ENCODE peak calls at places on chromosomes 7 and 10, in six cellular contexts. One of them, this sample, is unnamed.

GRCh38 chr7:70619130-70619529 is 512.8 kb upstream of the GALNT17 start:
- DNase-seq in trophoblast cell: no peak
- DNase-seq in neuronal stem cell: no peak
- DNase-seq in mesenchymal stem cell: no peak
- DNase-seq in H9: no peak
- DNase-seq in H1: peak
- DNase-seq in this sample: no peak

GRCh38 chr7:96306385-96307125 is 15.3 kb downstream of the SLC25A13 start:
- DNase-seq in H1: no peak
- DNase-seq in neuronal stem cell: no peak
- DNase-seq in trophoblast cell: no peak
- DNase-seq in H9: no peak
- DNase-seq in mesenchymal stem cell: no peak
- DNase-seq in this sample: no peak

GRCh38 chr10:13961096-13961495 is 369.6 kb downstream of the FRMD4A start:
- DNase-seq in neuronal stem cell: no peak
- DNase-seq in trophoblast cell: peak
- DNase-seq in H9: no peak
- DNase-seq in mesenchymal stem cell: peak
- DNase-seq in H1: no peak
- DNase-seq in this sample: peak

GRCh38 chr7:44633254-44634186 is 27.1 kb downstream of the OGDH start:
- DNase-seq in neuronal stem cell: no peak
- DNase-seq in mesenchymal stem cell: peak
- DNase-seq in H1: no peak
- DNase-seq in H9: no peak
- DNase-seq in trophoblast cell: no peak
- DNase-seq in this sample: peak

GRCh38 chr10:101571573-101571925 is 16.5 kb downstream of the POLL start:
- DNase-seq in mesenchymal stem cell: no peak
- DNase-seq in H1: no peak
- DNase-seq in H9: no peak
- DNase-seq in neuronal stem cell: no peak
- DNase-seq in trophoblast cell: no peak
- DNase-seq in this sample: no peak

GRCh38 chr10:62457196-62457595 is 83.0 kb downstream of the ZNF365 start:
- DNase-seq in H1: no peak
- DNase-seq in neuronal stem cell: no peak
- DNase-seq in trophoblast cell: no peak
- DNase-seq in H9: no peak
- DNase-seq in mesenchymal stem cell: no peak
- DNase-seq in this sample: no peak

GRCh38 chr7:99201027-99201426 is 6.9 kb downstream of the KPNA7 start:
- DNase-seq in trophoblast cell: peak
- DNase-seq in neuronal stem cell: no peak
- DNase-seq in H9: no peak
- DNase-seq in mesenchymal stem cell: peak
- DNase-seq in H1: no peak
- DNase-seq in this sample: peak

GRCh38 chr7:86485842-86486241 is 157.9 kb upstream of the GRM3 start:
- DNase-seq in H9: no peak
- DNase-seq in mesenchymal stem cell: no peak
- DNase-seq in H1: no peak
- DNase-seq in neuronal stem cell: peak
- DNase-seq in trophoblast cell: no peak
- DNase-seq in this sample: no peak

GRCh38 chr7:36064676-36065075 is 88.4 kb upstream of the EEPD1 start:
- DNase-seq in H9: no peak
- DNase-seq in mesenchymal stem cell: no peak
- DNase-seq in trophoblast cell: no peak
- DNase-seq in neuronal stem cell: no peak
- DNase-seq in H1: no peak
- DNase-seq in this sample: no peak

GRCh38 chr10:125375210-125375609 is 214.8 kb upstream of the CTBP2 start:
- DNase-seq in H9: no peak
- DNase-seq in trophoblast cell: no peak
- DNase-seq in mesenchymal stem cell: no peak
- DNase-seq in H1: no peak
- DNase-seq in neuronal stem cell: no peak
- DNase-seq in this sample: peak

GRCh38 chr10:107341281-107341680 is 176.8 kb upstream of the SORCS1 start:
- DNase-seq in neuronal stem cell: no peak
- DNase-seq in trophoblast cell: no peak
- DNase-seq in mesenchymal stem cell: no peak
- DNase-seq in H9: no peak
- DNase-seq in H1: no peak
- DNase-seq in this sample: no peak

GRCh38 chr10:91088300-91089140 is 131.9 kb upstream of the PCGF5 start:
- DNase-seq in H9: no peak
- DNase-seq in trophoblast cell: peak
- DNase-seq in mesenchymal stem cell: peak
- DNase-seq in neuronal stem cell: no peak
- DNase-seq in H1: no peak
- DNase-seq in this sample: peak

GRCh38 chr10:29160110-29160669 is 128.7 kb upstream of the LYZL1 start:
- DNase-seq in H1: no peak
- DNase-seq in trophoblast cell: peak
- DNase-seq in mesenchymal stem cell: peak
- DNase-seq in H9: peak
- DNase-seq in neuronal stem cell: no peak
- DNase-seq in this sample: peak

GRCh38 chr7:121395961-121396757 is at the start of gene FAM3C:
- DNase-seq in H9: peak
- DNase-seq in H1: peak
- DNase-seq in mesenchymal stem cell: peak
- DNase-seq in trophoblast cell: peak
- DNase-seq in neuronal stem cell: peak
- DNase-seq in this sample: peak

GRCh38 chr10:85311599-85312337 is 983.4 kb downstream of the CCSER2 start:
- DNase-seq in trophoblast cell: no peak
- DNase-seq in mesenchymal stem cell: no peak
- DNase-seq in neuronal stem cell: no peak
- DNase-seq in H1: no peak
- DNase-seq in H9: no peak
- DNase-seq in this sample: no peak

GRCh38 chr10:113704637-113705343 is 25.1 kb downstream of the CASP7 start:
- DNase-seq in H1: no peak
- DNase-seq in neuronal stem cell: peak
- DNase-seq in mesenchymal stem cell: peak
- DNase-seq in H9: no peak
- DNase-seq in trophoblast cell: peak
- DNase-seq in this sample: peak

GRCh38 chr10:52423369-52423768 is 109.3 kb downstream of the DKK1 start:
- DNase-seq in neuronal stem cell: no peak
- DNase-seq in trophoblast cell: no peak
- DNase-seq in mesenchymal stem cell: no peak
- DNase-seq in H1: no peak
- DNase-seq in H9: no peak
- DNase-seq in this sample: peak

GRCh38 chr7:801940-802364 is 30.3 kb upstream of the SUN1 start:
- DNase-seq in neuronal stem cell: no peak
- DNase-seq in H9: no peak
- DNase-seq in H1: no peak
- DNase-seq in trophoblast cell: no peak
- DNase-seq in mesenchymal stem cell: no peak
- DNase-seq in this sample: no peak

GRCh38 chr10:112842832-112843360 is 107.2 kb upstream of the TCF7L2 start:
- DNase-seq in H9: no peak
- DNase-seq in neuronal stem cell: no peak
- DNase-seq in mesenchymal stem cell: peak
- DNase-seq in trophoblast cell: no peak
- DNase-seq in H1: no peak
- DNase-seq in this sample: peak

GRCh38 chr7:46155367-46155766 is 234.3 kb upstream of the IGFBP3 start:
- DNase-seq in mesenchymal stem cell: no peak
- DNase-seq in trophoblast cell: no peak
- DNase-seq in neuronal stem cell: no peak
- DNase-seq in H1: no peak
- DNase-seq in H9: no peak
- DNase-seq in this sample: no peak

GRCh38 chr7:46153951-46154787 is 233.1 kb upstream of the IGFBP3 start:
- DNase-seq in trophoblast cell: peak
- DNase-seq in mesenchymal stem cell: no peak
- DNase-seq in H1: no peak
- DNase-seq in H9: no peak
- DNase-seq in neuronal stem cell: no peak
- DNase-seq in this sample: no peak

GRCh38 chr7:46156835-46157234 is 235.8 kb upstream of the IGFBP3 start:
- DNase-seq in trophoblast cell: no peak
- DNase-seq in neuronal stem cell: no peak
- DNase-seq in H1: no peak
- DNase-seq in H9: no peak
- DNase-seq in mesenchymal stem cell: no peak
- DNase-seq in this sample: no peak

GRCh38 chr7:46157414-46157813 is 236.3 kb upstream of the IGFBP3 start:
- DNase-seq in H9: no peak
- DNase-seq in H1: no peak
- DNase-seq in trophoblast cell: no peak
- DNase-seq in mesenchymal stem cell: no peak
- DNase-seq in neuronal stem cell: no peak
- DNase-seq in this sample: no peak

GRCh38 chr7:46156039-46156438 is 235.0 kb upstream of the IGFBP3 start:
- DNase-seq in H9: no peak
- DNase-seq in trophoblast cell: no peak
- DNase-seq in H1: no peak
- DNase-seq in neuronal stem cell: no peak
- DNase-seq in mesenchymal stem cell: no peak
- DNase-seq in this sample: no peak
- H3K14ac ChIP-seq in H9: no peak
- H3K14ac ChIP-seq in trophoblast cell: no peak
- H3K14ac ChIP-seq in H1: no peak
- H3K14ac ChIP-seq in neuronal stem cell: no peak
- H3K14ac ChIP-seq in mesenchymal stem cell: no peak
- H3K14ac ChIP-seq in this sample: no peak

DNA sequence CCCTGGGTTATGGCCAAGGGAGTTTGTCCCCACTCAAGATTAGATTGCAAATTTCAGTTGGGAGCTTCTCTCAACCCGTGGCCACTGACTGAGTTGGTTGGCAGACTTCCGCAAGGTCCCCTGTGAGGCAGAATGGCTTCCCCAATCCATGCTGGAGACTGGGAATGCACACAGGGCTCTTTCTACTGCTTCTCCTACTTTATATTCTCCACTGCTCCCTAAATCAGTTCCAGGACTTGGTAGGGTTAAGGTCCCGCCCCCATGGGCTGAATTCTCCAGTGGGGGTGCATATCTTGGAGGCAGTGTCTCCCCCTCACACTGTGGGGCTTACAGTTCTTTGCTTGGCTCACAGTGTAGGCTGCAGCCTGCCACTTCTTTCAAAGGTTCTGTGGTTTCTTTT is 404.2 kb downstream of the PTPRN2 start:
- DNase-seq in mesenchymal stem cell: no peak
- DNase-seq in H9: no peak
- DNase-seq in neuronal stem cell: no peak
- DNase-seq in H1: no peak
- DNase-seq in trophoblast cell: no peak
- DNase-seq in this sample: no peak
- H3K14ac ChIP-seq in mesenchymal stem cell: no peak
- H3K14ac ChIP-seq in H9: no peak
- H3K14ac ChIP-seq in neuronal stem cell: no peak
- H3K14ac ChIP-seq in H1: no peak
- H3K14ac ChIP-seq in trophoblast cell: no peak
- H3K14ac ChIP-seq in this sample: no peak

GRCh38 chr10:133381041-133381440 is 2.0 kb downstream of the PAOX start:
- DNase-seq in trophoblast cell: no peak
- DNase-seq in H1: no peak
- DNase-seq in mesenchymal stem cell: no peak
- DNase-seq in H9: no peak
- DNase-seq in neuronal stem cell: no peak
- DNase-seq in this sample: no peak
- H3K14ac ChIP-seq in trophoblast cell: no peak
- H3K14ac ChIP-seq in H1: no peak
- H3K14ac ChIP-seq in mesenchymal stem cell: no peak
- H3K14ac ChIP-seq in H9: no peak
- H3K14ac ChIP-seq in neuronal stem cell: no peak
- H3K14ac ChIP-seq in this sample: no peak

GRCh38 chr7:50321678-50322077 is 17.2 kb downstream of the IKZF1 start:
- DNase-seq in mesenchymal stem cell: no peak
- DNase-seq in H1: no peak
- DNase-seq in H9: no peak
- DNase-seq in neuronal stem cell: no peak
- DNase-seq in trophoblast cell: no peak
- DNase-seq in this sample: no peak
- H3K14ac ChIP-seq in mesenchymal stem cell: no peak
- H3K14ac ChIP-seq in H1: no peak
- H3K14ac ChIP-seq in H9: no peak
- H3K14ac ChIP-seq in neuronal stem cell: no peak
- H3K14ac ChIP-seq in trophoblast cell: no peak
- H3K14ac ChIP-seq in this sample: no peak

This sample was measured in IMR-90.